ENCODE peak calls at places on chromosome 10, in six cellular contexts. L is GM10248, Z is breast epithelium, K is heart left ventricle, I is WTC11, F is HFFc6. T is an unnamed sample.

GRCh38 chr10:69434926-69435325 is 16.3 kb upstream of the TSPAN15 start:
- DNase-seq in I (no peak), Z (no peak), F (no peak), K (no peak), L (no peak), T (no peak)

GRCh38 chr10:128011059-128011979 is 104.4 kb downstream of the PTPRE start:
- DNase-seq in Z (peak), L (peak), I (peak), F (peak), K (peak), T (peak)

GRCh38 chr10:71486465-71487114 is 89.9 kb downstream of the CDH23 start:
- DNase-seq in K (no peak), I (peak), Z (no peak), L (peak), F (peak), T (peak)

GRCh38 chr10:90986136-90986760 is 65.4 kb upstream of the ANKRD1 start:
- DNase-seq in I (no peak), K (no peak), Z (no peak), F (no peak), L (no peak), T (no peak)

GRCh38 chr10:26781797-26782196 is 79.0 kb downstream of the ABI1 start:
- DNase-seq in F (peak), Z (no peak), I (no peak), L (no peak), K (no peak), T (no peak)

GRCh38 chr10:72088879-72089585 is 681 bp upstream of the SPOCK2 start:
- DNase-seq in K (no peak), F (no peak), L (peak), Z (no peak), I (peak), T (peak)

GRCh38 chr10:119535310-119535709 is 7.2 kb downstream of the RGS10 start:
- DNase-seq in F (peak), Z (no peak), K (no peak), L (no peak), I (no peak), T (no peak)

GRCh38 chr10:58140054-58140453 is 127.6 kb downstream of the IPMK start:
- DNase-seq in F (no peak), K (no peak), Z (no peak), I (no peak), L (no peak), T (no peak)

GRCh38 chr10:48361201-48361600 is 54.7 kb downstream of the MAPK8 start:
- DNase-seq in K (no peak), L (no peak), Z (no peak), I (no peak), F (no peak), T (no peak)

GRCh38 chr10:79246606-79247275 is 100.5 kb upstream of the PPIF start:
- DNase-seq in K (peak), Z (no peak), F (no peak), I (no peak), L (no peak), T (no peak)
- TF ChIP-seq CTCF in K (no peak), Z (no peak), F (no peak), I (no peak), L (no peak), T (no peak)

GRCh38 chr10:102753724-102754123 is 10.0 kb downstream of the WBP1L start:
- DNase-seq in F (no peak), L (no peak), I (no peak), Z (no peak), K (no peak), T (no peak)

GRCh38 chr10:102757323-102757722 is 13.6 kb downstream of the WBP1L start:
- DNase-seq in L (no peak), F (no peak), Z (no peak), K (no peak), I (no peak), T (no peak)

GRCh38 chr10:102752266-102752930 is 8.7 kb downstream of the WBP1L start:
- DNase-seq in Z (no peak), L (no peak), I (no peak), K (no peak), F (peak), T (no peak)

GRCh38 chr10:102758226-102758932 is 14.6 kb downstream of the WBP1L start:
- DNase-seq in I (no peak), K (no peak), Z (no peak), L (no peak), F (no peak), T (no peak)

DNA sequence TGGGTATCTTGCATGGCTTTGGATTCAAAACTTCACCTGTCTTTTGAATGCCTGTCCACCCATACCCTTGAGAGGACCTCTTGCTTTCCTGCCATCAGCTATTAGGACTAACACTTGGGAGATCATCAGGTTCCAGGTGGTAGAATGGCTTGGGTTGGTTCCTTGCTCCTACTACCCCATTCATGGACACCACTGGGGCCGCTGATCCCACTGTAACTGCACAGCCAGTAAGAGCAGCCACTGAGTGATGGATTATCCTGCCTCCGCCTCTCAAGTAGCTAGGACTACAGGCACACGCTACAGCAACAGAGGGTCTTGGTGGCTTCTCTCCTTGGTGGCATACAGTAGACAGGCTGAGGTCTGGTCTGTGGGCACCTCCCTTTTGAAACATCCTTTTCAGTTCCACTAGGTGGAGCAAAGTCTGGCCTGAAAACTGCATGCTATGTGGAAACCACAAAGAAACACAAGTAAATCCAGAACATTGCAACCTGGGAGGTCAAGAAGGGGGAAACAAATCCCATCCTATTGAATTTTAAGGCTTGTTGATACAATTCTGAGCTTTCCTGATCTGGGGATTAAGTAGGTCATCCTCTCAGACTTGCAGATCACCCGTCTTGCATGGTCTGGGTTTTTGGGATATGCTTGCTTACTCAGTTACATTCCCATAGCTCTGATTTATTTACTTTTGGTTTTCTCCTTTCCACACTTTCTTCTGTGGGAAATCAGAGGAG is 9.4 kb downstream of the WBP1L start:
- DNase-seq in F (peak), Z (no peak), K (no peak), I (no peak), L (peak), T (peak)
- TF ChIP-seq CTCF in F (peak), Z (peak), K (peak), I (peak), L (peak), T (peak)

DNA sequence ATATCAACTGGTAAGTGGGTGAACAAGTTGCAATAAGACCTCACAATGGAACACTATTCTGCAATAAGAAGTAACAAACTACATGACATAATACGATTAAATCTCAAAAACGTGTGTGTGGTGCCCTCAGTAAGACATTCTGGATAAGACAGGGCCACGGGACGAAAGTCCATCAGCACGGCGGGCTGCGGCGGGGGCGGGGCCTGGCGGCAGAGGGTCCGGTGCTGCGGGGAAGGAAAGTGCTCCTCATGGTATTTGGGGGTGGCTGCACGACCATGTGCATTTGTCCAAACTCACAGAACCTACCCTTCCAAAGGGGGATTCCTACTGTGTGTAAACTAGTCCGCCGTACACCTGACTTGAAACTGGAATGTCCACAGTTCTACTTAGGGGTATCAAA is 341.8 kb downstream of the TCERG1L start:
- DNase-seq in I (no peak), K (no peak), Z (no peak), L (no peak), F (no peak), T (no peak)
- TF ChIP-seq CTCF in I (no peak), K (no peak), Z (no peak), L (no peak), F (no peak), T (no peak)

GRCh38 chr10:43109671-43110249 is 28.5 kb upstream of the CSGALNACT2 start:
- DNase-seq in I (no peak), F (no peak), L (no peak), K (no peak), Z (no peak), T (no peak)
- TF ChIP-seq CTCF in I (no peak), F (no peak), L (no peak), K (no peak), Z (no peak), T (no peak)

GRCh38 chr10:5665380-5666323 is 743 bp downstream of the ASB13 start:
- DNase-seq in K (peak), Z (no peak), L (no peak), F (peak), I (peak), T (peak)

GRCh38 chr10:5669609-5670008 is 3.2 kb upstream of the ASB13 start:
- DNase-seq in I (no peak), K (no peak), F (no peak), Z (no peak), L (no peak), T (no peak)

GRCh38 chr10:5663692-5664427 is 2.5 kb downstream of the ASB13 start:
- DNase-seq in L (no peak), F (no peak), K (no peak), Z (no peak), I (peak), T (no peak)

GRCh38 chr10:5668429-5668828 is 2.0 kb upstream of the ASB13 start:
- DNase-seq in Z (no peak), F (no peak), K (no peak), I (no peak), L (no peak), T (no peak)

DNA sequence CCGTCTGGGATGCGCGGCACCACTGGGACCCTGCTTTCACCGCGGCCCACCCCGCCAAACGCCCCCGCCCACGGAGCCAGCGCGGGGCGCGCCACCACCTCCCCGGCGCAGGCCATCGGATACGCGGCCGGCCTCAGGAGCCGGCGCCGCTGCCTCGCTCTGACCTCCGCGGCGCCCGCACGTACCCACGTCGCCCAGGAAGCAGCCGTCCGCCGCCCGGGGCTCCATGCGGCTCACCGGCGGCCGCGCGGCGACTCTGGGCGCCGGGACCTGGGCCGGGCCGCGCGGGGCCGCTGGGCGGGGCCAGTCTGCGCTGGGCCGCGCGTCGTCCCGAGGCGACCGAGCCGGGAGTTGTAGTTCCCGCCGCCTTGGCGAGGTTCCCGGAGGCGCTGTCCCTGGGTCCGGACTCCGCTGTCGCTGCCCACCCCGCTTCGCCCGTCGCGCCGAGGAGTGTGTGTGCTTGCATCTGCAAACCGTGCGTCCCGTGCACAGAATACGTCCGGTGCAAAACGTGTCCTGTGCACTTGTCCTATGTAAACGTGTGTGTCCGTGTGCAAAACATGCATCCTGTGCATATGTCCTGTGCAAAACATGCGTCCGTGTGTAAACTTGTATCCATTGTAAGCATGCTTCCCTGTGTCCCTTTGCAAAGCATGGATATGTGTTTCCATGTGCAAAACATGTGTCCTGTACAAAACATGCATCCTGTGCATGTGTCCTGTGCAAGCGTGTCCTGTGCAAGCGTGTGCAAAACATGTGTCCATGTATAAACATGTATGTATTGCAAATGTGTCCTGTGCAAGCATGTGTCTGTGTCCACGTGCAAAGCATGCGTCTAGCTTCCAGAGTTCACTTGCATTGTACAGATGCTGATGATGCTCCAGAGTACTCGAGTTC is at the start of gene ASB13:
- DNase-seq in L (peak), F (no peak), I (peak), Z (no peak), K (peak), T (peak)
- TF ChIP-seq CTCF in L (no peak), F (no peak), I (no peak), Z (no peak), K (no peak), T (no peak)

GRCh38 chr10:103276941-103277712 is at the start of gene INA:
- DNase-seq in Z (no peak), K (no peak), L (peak), I (peak), F (no peak), T (peak)
- TF ChIP-seq CTCF in Z (no peak), K (no peak), L (no peak), I (no peak), F (no peak), T (no peak)

GRCh38 chr10:34406463-34407138 is 408.5 kb downstream of the PARD3 start:
- DNase-seq in K (no peak), L (no peak), Z (no peak), F (no peak), I (no peak), T (no peak)
- TF ChIP-seq CTCF in K (no peak), L (no peak), Z (no peak), F (no peak), I (no peak), T (no peak)

T was measured in GM20000.